ENCODE peak calls at places on chromosomes 3 and 15, in seven cellular contexts. One of them, this sample, is unnamed.

GRCh38 chr3:138449490-138449889 is 15.1 kb downstream of the ESYT3 start:
- DNase-seq in caudate nucleus: no peak
- DNase-seq in NCI-H460: no peak
- DNase-seq in bronchial epithelial cell: no peak
- DNase-seq in CD8-positive, alpha-beta memory T cell: no peak
- DNase-seq in stimulated activated CD4-positive, alpha-beta T cell treated with anti-CD3 and anti-CD28 coated beads, Interleukin-1b, Interleukin-23, amount 100 ng/mL, for 24 hours: no peak
- DNase-seq in left colon: no peak
- DNase-seq in this sample: no peak

GRCh38 chr3:106397004-106397403 is 528.2 kb upstream of the CBLB start:
- DNase-seq in caudate nucleus: no peak
- DNase-seq in CD8-positive, alpha-beta memory T cell: no peak
- DNase-seq in NCI-H460: no peak
- DNase-seq in bronchial epithelial cell: no peak
- DNase-seq in stimulated activated CD4-positive, alpha-beta T cell treated with anti-CD3 and anti-CD28 coated beads, Interleukin-1b, Interleukin-23, amount 100 ng/mL, for 24 hours: no peak
- DNase-seq in left colon: no peak
- DNase-seq in this sample: no peak

GRCh38 chr3:196431193-196432136 is 762 bp downstream of the UBXN7 start:
- DNase-seq in bronchial epithelial cell: peak; percentile 58
- DNase-seq in stimulated activated CD4-positive, alpha-beta T cell treated with anti-CD3 and anti-CD28 coated beads, Interleukin-1b, Interleukin-23, amount 100 ng/mL, for 24 hours: no peak
- DNase-seq in caudate nucleus: no peak
- DNase-seq in CD8-positive, alpha-beta memory T cell: peak; percentile 51
- DNase-seq in NCI-H460: no peak
- DNase-seq in left colon: peak; percentile 48
- DNase-seq in this sample: peak; percentile 71

GRCh38 chr15:70214941-70215635 is 117.4 kb upstream of the TLE3 start:
- DNase-seq in NCI-H460: no peak
- DNase-seq in stimulated activated CD4-positive, alpha-beta T cell treated with anti-CD3 and anti-CD28 coated beads, Interleukin-1b, Interleukin-23, amount 100 ng/mL, for 24 hours: no peak
- DNase-seq in caudate nucleus: no peak
- DNase-seq in left colon: no peak
- DNase-seq in bronchial epithelial cell: no peak
- DNase-seq in CD8-positive, alpha-beta memory T cell: no peak
- DNase-seq in this sample: no peak

GRCh38 chr15:62857411-62857853 is 185.1 kb upstream of the TPM1 start:
- DNase-seq in CD8-positive, alpha-beta memory T cell: no peak
- DNase-seq in bronchial epithelial cell: peak; percentile 94
- DNase-seq in stimulated activated CD4-positive, alpha-beta T cell treated with anti-CD3 and anti-CD28 coated beads, Interleukin-1b, Interleukin-23, amount 100 ng/mL, for 24 hours: no peak
- DNase-seq in caudate nucleus: no peak
- DNase-seq in NCI-H460: no peak
- DNase-seq in left colon: no peak
- DNase-seq in this sample: peak; percentile 48

GRCh38 chr3:150736316-150736719 is 26.7 kb downstream of the SIAH2 start:
- DNase-seq in left colon: no peak
- DNase-seq in NCI-H460: no peak
- DNase-seq in CD8-positive, alpha-beta memory T cell: no peak
- DNase-seq in stimulated activated CD4-positive, alpha-beta T cell treated with anti-CD3 and anti-CD28 coated beads, Interleukin-1b, Interleukin-23, amount 100 ng/mL, for 24 hours: no peak
- DNase-seq in caudate nucleus: no peak
- DNase-seq in bronchial epithelial cell: peak; percentile 65
- DNase-seq in this sample: no peak

GRCh38 chr3:151328298-151329036 is 882 bp downstream of the P2RY13 start:
- DNase-seq in caudate nucleus: no peak
- DNase-seq in stimulated activated CD4-positive, alpha-beta T cell treated with anti-CD3 and anti-CD28 coated beads, Interleukin-1b, Interleukin-23, amount 100 ng/mL, for 24 hours: no peak
- DNase-seq in CD8-positive, alpha-beta memory T cell: peak; percentile 42
- DNase-seq in bronchial epithelial cell: peak; percentile 67
- DNase-seq in NCI-H460: no peak
- DNase-seq in left colon: no peak
- DNase-seq in this sample: peak; percentile 48

GRCh38 chr3:161069441-161070251 is 35.5 kb downstream of the B3GALNT1 start:
- DNase-seq in left colon: no peak
- DNase-seq in NCI-H460: no peak
- DNase-seq in CD8-positive, alpha-beta memory T cell: no peak
- DNase-seq in bronchial epithelial cell: peak; percentile 91
- DNase-seq in caudate nucleus: no peak
- DNase-seq in stimulated activated CD4-positive, alpha-beta T cell treated with anti-CD3 and anti-CD28 coated beads, Interleukin-1b, Interleukin-23, amount 100 ng/mL, for 24 hours: no peak
- DNase-seq in this sample: no peak

GRCh38 chr3:185685231-185686035 is 99.3 kb downstream of the SENP2 start:
- DNase-seq in CD8-positive, alpha-beta memory T cell: no peak
- DNase-seq in stimulated activated CD4-positive, alpha-beta T cell treated with anti-CD3 and anti-CD28 coated beads, Interleukin-1b, Interleukin-23, amount 100 ng/mL, for 24 hours: no peak
- DNase-seq in caudate nucleus: no peak
- DNase-seq in bronchial epithelial cell: no peak
- DNase-seq in left colon: no peak
- DNase-seq in NCI-H460: no peak
- DNase-seq in this sample: no peak

GRCh38 chr3:3133490-3133889 is 6.8 kb downstream of the TRNT1 start:
- DNase-seq in bronchial epithelial cell: no peak
- DNase-seq in stimulated activated CD4-positive, alpha-beta T cell treated with anti-CD3 and anti-CD28 coated beads, Interleukin-1b, Interleukin-23, amount 100 ng/mL, for 24 hours: no peak
- DNase-seq in CD8-positive, alpha-beta memory T cell: no peak
- DNase-seq in NCI-H460: no peak
- DNase-seq in caudate nucleus: no peak
- DNase-seq in left colon: no peak
- DNase-seq in this sample: no peak

GRCh38 chr3:191528589-191528988 is 67.6 kb downstream of the PYDC2 start:
- DNase-seq in CD8-positive, alpha-beta memory T cell: no peak
- DNase-seq in NCI-H460: no peak
- DNase-seq in stimulated activated CD4-positive, alpha-beta T cell treated with anti-CD3 and anti-CD28 coated beads, Interleukin-1b, Interleukin-23, amount 100 ng/mL, for 24 hours: no peak
- DNase-seq in caudate nucleus: no peak
- DNase-seq in left colon: no peak
- DNase-seq in bronchial epithelial cell: peak; percentile 1
- DNase-seq in this sample: no peak

GRCh38 chr15:73818308-73818985 is 54.9 kb upstream of the TBC1D21 start:
- DNase-seq in caudate nucleus: no peak
- DNase-seq in bronchial epithelial cell: no peak
- DNase-seq in left colon: no peak
- DNase-seq in CD8-positive, alpha-beta memory T cell: no peak
- DNase-seq in stimulated activated CD4-positive, alpha-beta T cell treated with anti-CD3 and anti-CD28 coated beads, Interleukin-1b, Interleukin-23, amount 100 ng/mL, for 24 hours: no peak
- DNase-seq in NCI-H460: no peak
- DNase-seq in this sample: no peak

GRCh38 chr3:62164196-62164595 is 209.2 kb downstream of the FEZF2 start:
- DNase-seq in stimulated activated CD4-positive, alpha-beta T cell treated with anti-CD3 and anti-CD28 coated beads, Interleukin-1b, Interleukin-23, amount 100 ng/mL, for 24 hours: no peak
- DNase-seq in CD8-positive, alpha-beta memory T cell: no peak
- DNase-seq in left colon: no peak
- DNase-seq in caudate nucleus: no peak
- DNase-seq in bronchial epithelial cell: no peak
- DNase-seq in NCI-H460: peak; percentile 56
- DNase-seq in this sample: no peak

GRCh38 chr3:10455515-10455914 is 49.9 kb downstream of the ATP2B2 start:
- DNase-seq in stimulated activated CD4-positive, alpha-beta T cell treated with anti-CD3 and anti-CD28 coated beads, Interleukin-1b, Interleukin-23, amount 100 ng/mL, for 24 hours: no peak
- DNase-seq in CD8-positive, alpha-beta memory T cell: no peak
- DNase-seq in NCI-H460: no peak
- DNase-seq in bronchial epithelial cell: no peak
- DNase-seq in left colon: no peak
- DNase-seq in caudate nucleus: no peak
- DNase-seq in this sample: no peak

GRCh38 chr15:25525741-25526140 is 86.9 kb upstream of the UBE3A start:
- DNase-seq in CD8-positive, alpha-beta memory T cell: no peak
- DNase-seq in NCI-H460: no peak
- DNase-seq in stimulated activated CD4-positive, alpha-beta T cell treated with anti-CD3 and anti-CD28 coated beads, Interleukin-1b, Interleukin-23, amount 100 ng/mL, for 24 hours: no peak
- DNase-seq in left colon: no peak
- DNase-seq in bronchial epithelial cell: no peak
- DNase-seq in caudate nucleus: no peak
- DNase-seq in this sample: no peak

GRCh38 chr15:49847436-49847835 is 226.6 kb downstream of the DTWD1 start:
- DNase-seq in stimulated activated CD4-positive, alpha-beta T cell treated with anti-CD3 and anti-CD28 coated beads, Interleukin-1b, Interleukin-23, amount 100 ng/mL, for 24 hours: no peak
- DNase-seq in CD8-positive, alpha-beta memory T cell: no peak
- DNase-seq in bronchial epithelial cell: no peak
- DNase-seq in left colon: no peak
- DNase-seq in caudate nucleus: no peak
- DNase-seq in NCI-H460: no peak
- DNase-seq in this sample: no peak

GRCh38 chr3:108548304-108548703 is 37.9 kb upstream of the MYH15 start:
- DNase-seq in bronchial epithelial cell: peak; percentile 35
- DNase-seq in caudate nucleus: no peak
- DNase-seq in stimulated activated CD4-positive, alpha-beta T cell treated with anti-CD3 and anti-CD28 coated beads, Interleukin-1b, Interleukin-23, amount 100 ng/mL, for 24 hours: no peak
- DNase-seq in CD8-positive, alpha-beta memory T cell: no peak
- DNase-seq in NCI-H460: peak; percentile 7
- DNase-seq in left colon: no peak
- DNase-seq in this sample: no peak

GRCh38 chr15:74170083-74170844 is 3.2 kb upstream of the ISLR start:
- DNase-seq in left colon: no peak
- DNase-seq in caudate nucleus: no peak
- DNase-seq in NCI-H460: no peak
- DNase-seq in stimulated activated CD4-positive, alpha-beta T cell treated with anti-CD3 and anti-CD28 coated beads, Interleukin-1b, Interleukin-23, amount 100 ng/mL, for 24 hours: no peak
- DNase-seq in bronchial epithelial cell: no peak
- DNase-seq in CD8-positive, alpha-beta memory T cell: no peak
- DNase-seq in this sample: no peak

GRCh38 chr3:98782826-98783500 is 19.8 kb downstream of the ST3GAL6 start:
- DNase-seq in caudate nucleus: no peak
- DNase-seq in bronchial epithelial cell: peak; percentile 24
- DNase-seq in left colon: no peak
- DNase-seq in NCI-H460: no peak
- DNase-seq in stimulated activated CD4-positive, alpha-beta T cell treated with anti-CD3 and anti-CD28 coated beads, Interleukin-1b, Interleukin-23, amount 100 ng/mL, for 24 hours: no peak
- DNase-seq in CD8-positive, alpha-beta memory T cell: no peak
- DNase-seq in this sample: no peak

GRCh38 chr3:37607604-37608003 is 254.1 kb upstream of the CTDSPL start:
- DNase-seq in NCI-H460: no peak
- DNase-seq in CD8-positive, alpha-beta memory T cell: no peak
- DNase-seq in bronchial epithelial cell: no peak
- DNase-seq in caudate nucleus: no peak
- DNase-seq in stimulated activated CD4-positive, alpha-beta T cell treated with anti-CD3 and anti-CD28 coated beads, Interleukin-1b, Interleukin-23, amount 100 ng/mL, for 24 hours: no peak
- DNase-seq in left colon: no peak
- DNase-seq in this sample: no peak

GRCh38 chr15:80698636-80699035 is 3.5 kb downstream of the ABHD17C start:
- DNase-seq in left colon: no peak
- DNase-seq in NCI-H460: no peak
- DNase-seq in caudate nucleus: no peak
- DNase-seq in stimulated activated CD4-positive, alpha-beta T cell treated with anti-CD3 and anti-CD28 coated beads, Interleukin-1b, Interleukin-23, amount 100 ng/mL, for 24 hours: no peak
- DNase-seq in bronchial epithelial cell: no peak
- DNase-seq in CD8-positive, alpha-beta memory T cell: no peak
- DNase-seq in this sample: no peak

GRCh38 chr3:122030381-122031122 is 8.5 kb upstream of the ILDR1 start:
- DNase-seq in stimulated activated CD4-positive, alpha-beta T cell treated with anti-CD3 and anti-CD28 coated beads, Interleukin-1b, Interleukin-23, amount 100 ng/mL, for 24 hours: no peak
- DNase-seq in bronchial epithelial cell: no peak
- DNase-seq in CD8-positive, alpha-beta memory T cell: no peak
- DNase-seq in caudate nucleus: no peak
- DNase-seq in NCI-H460: no peak
- DNase-seq in left colon: no peak
- DNase-seq in this sample: peak; percentile 17

GRCh38 chr3:13528217-13528801 is 20.6 kb upstream of the FBLN2 start:
- DNase-seq in stimulated activated CD4-positive, alpha-beta T cell treated with anti-CD3 and anti-CD28 coated beads, Interleukin-1b, Interleukin-23, amount 100 ng/mL, for 24 hours: no peak
- DNase-seq in CD8-positive, alpha-beta memory T cell: no peak
- DNase-seq in bronchial epithelial cell: no peak
- DNase-seq in NCI-H460: no peak
- DNase-seq in caudate nucleus: no peak
- DNase-seq in left colon: no peak
- DNase-seq in this sample: no peak

GRCh38 chr3:147008886-147009285 is 397.5 kb downstream of the ZIC4 start:
- DNase-seq in bronchial epithelial cell: no peak
- DNase-seq in stimulated activated CD4-positive, alpha-beta T cell treated with anti-CD3 and anti-CD28 coated beads, Interleukin-1b, Interleukin-23, amount 100 ng/mL, for 24 hours: no peak
- DNase-seq in NCI-H460: no peak
- DNase-seq in CD8-positive, alpha-beta memory T cell: no peak
- DNase-seq in left colon: no peak
- DNase-seq in caudate nucleus: no peak
- DNase-seq in this sample: no peak

GRCh38 chr3:183178833-183179549 is 16.5 kb upstream of the LAMP3 start:
- DNase-seq in caudate nucleus: peak; percentile 24
- DNase-seq in stimulated activated CD4-positive, alpha-beta T cell treated with anti-CD3 and anti-CD28 coated beads, Interleukin-1b, Interleukin-23, amount 100 ng/mL, for 24 hours: peak; percentile 51
- DNase-seq in NCI-H460: no peak
- DNase-seq in bronchial epithelial cell: peak; percentile 22
- DNase-seq in CD8-positive, alpha-beta memory T cell: no peak
- DNase-seq in left colon: peak; percentile 44
- DNase-seq in this sample: peak; percentile 71

GRCh38 chr3:52872245-52872644 is 25.1 kb downstream of the STIMATE start:
- DNase-seq in left colon: no peak
- DNase-seq in NCI-H460: peak; percentile 52
- DNase-seq in CD8-positive, alpha-beta memory T cell: no peak
- DNase-seq in caudate nucleus: no peak
- DNase-seq in stimulated activated CD4-positive, alpha-beta T cell treated with anti-CD3 and anti-CD28 coated beads, Interleukin-1b, Interleukin-23, amount 100 ng/mL, for 24 hours: no peak
- DNase-seq in bronchial epithelial cell: no peak
- DNase-seq in this sample: peak; percentile 60

GRCh38 chr15:41690636-41691035 is 30.4 kb downstream of the MGA start:
- DNase-seq in NCI-H460: no peak
- DNase-seq in bronchial epithelial cell: no peak
- DNase-seq in left colon: no peak
- DNase-seq in CD8-positive, alpha-beta memory T cell: no peak
- DNase-seq in stimulated activated CD4-positive, alpha-beta T cell treated with anti-CD3 and anti-CD28 coated beads, Interleukin-1b, Interleukin-23, amount 100 ng/mL, for 24 hours: no peak
- DNase-seq in caudate nucleus: no peak
- DNase-seq in this sample: no peak

GRCh38 chr3:15638891-15639262 is 37.3 kb downstream of the BTD start:
- DNase-seq in CD8-positive, alpha-beta memory T cell: no peak
- DNase-seq in NCI-H460: no peak
- DNase-seq in stimulated activated CD4-positive, alpha-beta T cell treated with anti-CD3 and anti-CD28 coated beads, Interleukin-1b, Interleukin-23, amount 100 ng/mL, for 24 hours: no peak
- DNase-seq in caudate nucleus: no peak
- DNase-seq in left colon: no peak
- DNase-seq in bronchial epithelial cell: no peak
- DNase-seq in this sample: no peak

GRCh38 chr15:74505837-74506514 is 35.0 kb upstream of the ARID3B start:
- DNase-seq in bronchial epithelial cell: peak; percentile 64
- DNase-seq in left colon: no peak
- DNase-seq in NCI-H460: no peak
- DNase-seq in CD8-positive, alpha-beta memory T cell: no peak
- DNase-seq in stimulated activated CD4-positive, alpha-beta T cell treated with anti-CD3 and anti-CD28 coated beads, Interleukin-1b, Interleukin-23, amount 100 ng/mL, for 24 hours: no peak
- DNase-seq in caudate nucleus: no peak
- DNase-seq in this sample: no peak

GRCh38 chr3:107643038-107643883 is 120.5 kb downstream of the BBX start:
- DNase-seq in stimulated activated CD4-positive, alpha-beta T cell treated with anti-CD3 and anti-CD28 coated beads, Interleukin-1b, Interleukin-23, amount 100 ng/mL, for 24 hours: no peak
- DNase-seq in NCI-H460: no peak
- DNase-seq in left colon: no peak
- DNase-seq in CD8-positive, alpha-beta memory T cell: no peak
- DNase-seq in caudate nucleus: no peak
- DNase-seq in bronchial epithelial cell: peak; percentile 26
- DNase-seq in this sample: peak; percentile 3

GRCh38 chr3:69541059-69541471 is 155.2 kb upstream of the FRMD4B start:
- DNase-seq in NCI-H460: no peak
- DNase-seq in bronchial epithelial cell: peak; percentile 95
- DNase-seq in left colon: no peak
- DNase-seq in CD8-positive, alpha-beta memory T cell: no peak
- DNase-seq in stimulated activated CD4-positive, alpha-beta T cell treated with anti-CD3 and anti-CD28 coated beads, Interleukin-1b, Interleukin-23, amount 100 ng/mL, for 24 hours: no peak
- DNase-seq in caudate nucleus: no peak
- DNase-seq in this sample: no peak

This sample was measured in SW480.